ENCODE peak calls at places on chromosomes 5 and 9, in four cellular contexts. M, T, A and I are unnamed samples.

GRCh38 chr9:16257604-16258003 is 612.9 kb downstream of the BNC2 start:
- DNase-seq in T (no peak), M (no peak), A (peak; percentile 37), I (no peak)

GRCh38 chr9:104326912-104327311 is 177.2 kb upstream of the OR13F1 start:
- DNase-seq in T (no peak), A (no peak), M (no peak), I (no peak)

GRCh38 chr5:77339491-77339890 is 129.0 kb downstream of the PDE8B start:
- DNase-seq in T (no peak), A (no peak), M (no peak), I (no peak)

GRCh38 chr5:150511641-150512367 is 3.9 kb downstream of the NDST1 start:
- DNase-seq in A (peak; percentile 64), T (no peak), M (no peak), I (no peak)

GRCh38 chr9:100213730-100214477 is 114.9 kb downstream of the INVS start:
- DNase-seq in T (no peak), M (no peak), A (peak; percentile 43), I (no peak)

GRCh38 chr5:124697912-124698690 is 48.3 kb downstream of the ZNF608 start:
- DNase-seq in T (no peak), M (peak; percentile 42), A (no peak), I (no peak)

GRCh38 chr9:6230037-6230778 is 14.6 kb downstream of the IL33 start:
- DNase-seq in M (no peak), A (peak; percentile 68), T (no peak), I (no peak)

GRCh38 chr9:2610985-2611384 is 10.6 kb upstream of the VLDLR start:
- DNase-seq in T (no peak), M (no peak), A (no peak), I (no peak)

GRCh38 chr9:124770359-124771020 is 621 bp downstream of the NR6A1 start:
- DNase-seq in T (no peak), M (no peak), A (peak; percentile 18), I (no peak)

GRCh38 chr9:98941946-98942523 is 1.7 kb upstream of the COL15A1 start:
- DNase-seq in T (no peak), M (no peak), A (no peak), I (no peak)

GRCh38 chr5:66987949-66988838 is 208.4 kb downstream of the CD180 start:
- DNase-seq in T (no peak), M (peak; percentile 36), A (peak; percentile 68), I (peak; percentile 26)

GRCh38 chr5:79842991-79843390 is 148.1 kb downstream of the MTX3 start:
- DNase-seq in T (no peak), M (no peak), A (no peak), I (no peak)

GRCh38 chr5:36261186-36261585 is 19.5 kb upstream of the NADK2 start:
- DNase-seq in A (no peak), M (no peak), T (no peak), I (no peak)

GRCh38 chr5:68953885-68954617 is 139.8 kb upstream of the SLC30A5 start:
- DNase-seq in M (no peak), A (no peak), T (no peak), I (no peak)